ENCODE peak calls at places on chromosomes 6 and 20, in eight cellular contexts. Y is left lung, X is transverse colon, I is pancreas, H is tibial nerve, O is cardiac muscle cell, A is hepatocyte, W is left ventricle myocardium inferior. P is an unnamed sample. For H3K4me1, the result is how much of the 10 kb centered on the place peaks cover.

GRCh38 chr20:43462369-43463132 is 4.9 kb downstream of the SRSF6 start:
- DNase-seq in A (no peak), W (no peak), O (no peak), H (no peak), I (no peak), X (no peak), Y (no peak), P (no peak)

GRCh38 chr20:22490287-22491187 is 93.8 kb downstream of the FOXA2 start:
- DNase-seq in O (peak), A (peak), I (peak), X (peak), H (no peak), W (no peak), Y (peak), P (no peak)

GRCh38 chr6:34876451-34876850 is 11.4 kb downstream of the TAF11 start:
- DNase-seq in I (no peak), W (no peak), H (no peak), Y (no peak), X (no peak), O (no peak), A (no peak), P (no peak)

GRCh38 chr6:105836889-105837288 is 249.2 kb upstream of the PRDM1 start:
- DNase-seq in A (peak), W (no peak), I (no peak), H (no peak), O (no peak), Y (no peak), X (no peak), P (no peak)

GRCh38 chr6:34138924-34139323 is 7.0 kb downstream of the GRM4 start:
- DNase-seq in X (no peak), Y (no peak), I (no peak), A (no peak), H (no peak), O (no peak), W (no peak), P (no peak)

GRCh38 chr6:40997256-40997957 is 41.6 kb downstream of the UNC5CL start:
- DNase-seq in X (peak), A (peak), I (peak), H (no peak), Y (no peak), W (no peak), O (peak), P (no peak)

GRCh38 chr6:159758031-159759001 is 3.5 kb upstream of the ACAT2 start:
- DNase-seq in W (no peak), I (no peak), O (no peak), X (no peak), Y (no peak), H (no peak), A (peak), P (no peak)

GRCh38 chr20:21381619-21382018 is 15.7 kb downstream of the NKX2-4 start:
- DNase-seq in X (no peak), Y (no peak), I (no peak), W (no peak), O (no peak), H (no peak), A (no peak), P (no peak)

GRCh38 chr6:149864578-149865535 is 698 bp upstream of the LRP11 start:
- DNase-seq in W (no peak), H (no peak), A (peak), X (no peak), Y (no peak), I (no peak), O (peak), P (peak)

DNA sequence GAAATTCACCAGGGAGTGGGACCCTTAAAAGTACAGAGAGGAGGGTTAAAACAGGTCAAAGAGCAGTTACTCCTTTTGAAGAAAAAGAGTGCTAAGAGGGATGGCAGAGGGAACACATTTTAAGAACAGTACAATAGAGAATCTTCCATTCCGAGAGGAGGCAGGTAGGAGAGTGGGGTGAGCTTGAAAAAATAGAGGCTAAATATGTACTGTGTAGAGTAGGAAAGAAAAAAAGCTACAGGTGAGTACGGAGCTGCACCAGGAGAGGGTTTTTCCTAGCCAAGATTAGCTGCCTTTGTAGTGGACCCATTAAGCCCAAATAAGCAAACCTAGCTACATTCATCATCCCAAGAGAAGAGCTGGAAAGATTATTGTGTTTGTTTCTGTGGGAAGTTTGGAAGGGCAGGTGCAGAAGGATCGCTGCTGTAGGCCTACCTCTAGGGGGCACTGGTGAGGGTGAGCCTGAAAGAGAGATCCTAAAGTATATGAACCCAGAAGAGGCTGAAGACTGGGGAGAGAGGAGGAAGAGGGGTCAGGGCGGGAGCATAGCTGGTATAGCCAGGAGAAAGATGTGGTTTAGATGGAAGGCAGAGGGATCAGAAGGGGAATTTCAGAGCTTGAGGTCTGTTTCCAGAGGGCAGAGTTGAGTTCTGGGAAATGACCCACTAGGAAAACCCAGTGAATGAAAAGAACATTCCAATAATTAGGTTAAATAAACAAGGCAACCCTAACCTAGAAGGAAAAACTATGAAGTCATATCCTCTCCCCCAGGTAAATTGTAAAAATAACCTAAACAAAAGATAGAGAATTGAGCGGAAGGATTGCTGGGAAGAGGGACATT is 50.2 kb upstream of the HINT3 start:
- DNase-seq in W (no peak), A (peak), I (peak), X (peak), Y (no peak), O (peak), H (no peak), P (peak)
- H3K4me1 ChIP-seq in W (under half), A (under half), I (under half), X (under half), Y (under half), O (under half), H (under half), P (under half)

GRCh38 chr6:139531148-139531547 is 156.7 kb upstream of the CITED2 start:
- DNase-seq in H (no peak), W (no peak), I (no peak), X (peak), Y (no peak), A (no peak), O (no peak), P (peak)
- H3K27ac ChIP-seq in H (no peak), W (no peak), I (no peak), X (peak), Y (peak), A (no peak), O (no peak), P (peak)

GRCh38 chr20:19992996-19993908 is 23.9 kb upstream of the NAA20 start:
- DNase-seq in Y (no peak), O (no peak), W (no peak), H (no peak), I (peak), A (peak), X (no peak), P (no peak)

GRCh38 chr20:19996970-19997369 is 20.2 kb upstream of the NAA20 start:
- DNase-seq in O (no peak), W (no peak), I (no peak), H (no peak), X (no peak), Y (no peak), A (no peak), P (no peak)

GRCh38 chr20:19993937-19994667 is 23.1 kb upstream of the NAA20 start:
- DNase-seq in W (peak), Y (no peak), A (no peak), X (no peak), I (no peak), H (no peak), O (no peak), P (no peak)

GRCh38 chr20:19991826-19992225 is 25.3 kb upstream of the NAA20 start:
- DNase-seq in W (no peak), O (peak), Y (no peak), X (no peak), A (no peak), H (no peak), I (no peak), P (no peak)

DNA sequence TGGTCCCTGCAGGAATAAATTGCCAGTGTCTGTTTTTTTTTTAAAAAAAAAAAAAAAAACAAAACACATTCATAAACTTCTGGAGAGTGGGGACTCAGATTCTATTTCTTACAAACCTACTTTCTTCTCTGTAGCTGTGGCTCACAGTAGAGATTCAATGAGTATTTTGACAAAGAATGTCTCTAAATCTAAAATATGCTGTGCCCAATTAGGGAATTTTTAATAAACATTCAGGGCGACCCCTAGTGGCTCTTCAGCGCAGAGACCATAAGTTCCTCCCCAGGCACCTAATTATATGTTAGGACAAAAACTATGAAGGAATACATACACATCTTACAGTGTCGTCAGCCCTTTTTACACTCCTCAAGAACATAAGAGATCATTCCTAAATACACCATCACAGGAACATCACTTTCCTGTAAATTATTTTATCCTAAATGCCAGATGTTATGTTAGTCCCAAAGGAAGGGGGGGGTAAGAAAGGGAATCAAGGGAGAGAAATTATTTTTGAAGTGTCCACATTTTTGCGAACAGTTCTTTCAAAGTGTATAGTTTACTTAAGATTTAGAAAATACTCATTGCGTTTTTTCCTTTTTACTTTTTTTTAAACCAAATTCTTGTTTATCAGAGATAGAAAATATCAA is 21.8 kb upstream of the NAA20 start:
- DNase-seq in Y (no peak), W (no peak), H (no peak), A (peak), O (peak), X (no peak), I (no peak), P (no peak)
- TF ChIP-seq CTCF in Y (peak), W (peak), H (peak), A (peak), O (peak), X (peak), I (peak), P (peak)

GRCh38 chr6:108581237-108581931 is 20.7 kb downstream of the FOXO3 start:
- DNase-seq in O (no peak), W (no peak), A (peak), I (no peak), X (no peak), H (no peak), Y (no peak), P (no peak)

GRCh38 chr6:108581932-108582500 is 21.3 kb downstream of the FOXO3 start:
- DNase-seq in O (no peak), W (no peak), Y (no peak), H (no peak), X (no peak), I (no peak), A (no peak), P (no peak)

GRCh38 chr6:108584323-108584722 is 23.6 kb downstream of the FOXO3 start:
- DNase-seq in X (no peak), H (no peak), Y (no peak), O (no peak), A (no peak), I (no peak), W (no peak), P (no peak)

GRCh38 chr6:108580645-108581044 is 19.9 kb downstream of the FOXO3 start:
- DNase-seq in I (no peak), Y (no peak), W (no peak), O (no peak), A (no peak), H (no peak), X (no peak), P (no peak)

DNA sequence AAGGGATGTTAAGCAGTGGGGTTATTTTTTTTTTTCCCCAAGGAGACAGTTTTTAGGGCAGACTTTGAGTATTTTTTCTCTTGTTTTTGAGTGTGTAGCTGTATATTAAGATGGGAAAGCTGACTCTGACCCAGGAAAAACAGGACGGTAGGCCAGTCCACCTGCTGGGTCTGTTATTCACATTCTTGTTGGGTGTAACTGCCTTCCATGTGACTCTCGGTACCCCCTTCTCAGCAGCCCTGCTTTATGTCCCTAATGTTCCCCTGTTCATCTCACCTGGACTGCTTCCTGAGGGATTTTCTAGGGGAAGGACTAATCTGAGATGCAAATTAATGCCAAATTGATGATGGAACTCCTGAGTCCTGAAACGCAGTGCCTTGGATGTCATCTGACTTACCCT is 21.9 kb downstream of the FOXO3 start:
- DNase-seq in Y (no peak), H (no peak), I (no peak), A (no peak), W (no peak), X (no peak), O (no peak), P (no peak)
- H3K4me1 ChIP-seq in Y (under half), H (half or more), I (half or more), A (half or more), W (half or more), X (half or more), O (under half), P (under half)

GRCh38 chr20:38874460-38875169 is 51.6 kb upstream of the FAM83D start:
- DNase-seq in O (no peak), X (peak), A (no peak), W (no peak), H (no peak), Y (no peak), I (no peak), P (no peak)
- H3K27ac ChIP-seq in O (no peak), X (peak), A (no peak), W (peak), H (no peak), Y (peak), I (no peak), P (peak)

GRCh38 chr6:52285174-52286068 is 879 bp upstream of the MCM3 start:
- DNase-seq in H (no peak), W (no peak), X (no peak), A (no peak), O (peak), Y (no peak), I (no peak), P (no peak)
- TF ChIP-seq CTCF in H (no peak), W (peak), X (no peak), A (peak), O (peak), Y (no peak), I (no peak), P (peak)

GRCh38 chr20:41172296-41173140 is 35.2 kb downstream of the PLCG1 start:
- DNase-seq in I (no peak), A (no peak), X (peak), H (no peak), Y (no peak), W (no peak), O (no peak), P (no peak)
- H3K4me1 ChIP-seq in I (under half), A (under half), X (under half), H (half or more), Y (under half), W (half or more), O (under half), P (under half)

DNA sequence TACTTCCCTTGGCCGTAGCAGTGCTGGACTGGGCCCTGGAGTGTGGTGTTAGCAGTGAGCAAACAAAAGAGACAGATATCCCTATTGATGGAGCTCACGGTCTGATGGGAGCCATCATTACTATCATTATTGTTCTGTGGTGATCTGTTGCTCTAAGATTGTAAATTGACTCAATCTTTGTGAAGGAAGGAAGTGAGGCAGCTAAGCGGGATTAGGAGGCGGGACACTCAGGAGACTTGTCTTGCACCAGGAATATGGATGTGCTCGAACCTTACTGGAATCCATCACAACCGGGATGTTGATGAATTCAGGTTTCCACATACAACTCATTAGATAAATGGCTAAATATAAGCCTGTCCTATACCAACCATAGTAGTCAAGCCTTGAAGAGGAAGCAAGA is 25.5 kb upstream of the FAM50B start:
- DNase-seq in H (no peak), I (no peak), X (no peak), A (no peak), O (no peak), W (no peak), Y (no peak), P (no peak)
- H3K27ac ChIP-seq in H (peak), I (no peak), X (no peak), A (no peak), O (no peak), W (no peak), Y (no peak), P (no peak)

P was measured in CD8-positive, alpha-beta T cell.